ENCODE peak calls at places on chromosome 5, in five cellular contexts. D is WTC11, A is K562, T is H1, O is HepG2. B is an unnamed sample.

GRCh38 chr5:53991942-53992341 is 318.4 kb downstream of the ARL15 start:
- DNase-seq in A (no peak), D (no peak), O (no peak), T (no peak), B (peak)

GRCh38 chr5:159785639-159786038 is 130.6 kb upstream of the ADRA1B start:
- DNase-seq in O (no peak), A (no peak), T (no peak), D (no peak), B (no peak)

GRCh38 chr5:174229640-174230350 is 184.3 kb downstream of the NSG2 start:
- DNase-seq in T (no peak), D (no peak), A (no peak), O (no peak), B (no peak)

GRCh38 chr5:112681481-112681908 is 56.2 kb upstream of the APC start:
- DNase-seq in T (no peak), D (no peak), O (no peak), A (no peak), B (peak)

GRCh38 chr5:368162-369084 is 46.9 kb downstream of the AHRR start:
- DNase-seq in O (no peak), A (no peak), T (peak), D (peak), B (peak)

GRCh38 chr5:158384535-158385421 is 525.8 kb upstream of the CLINT1 start:
- DNase-seq in A (no peak), T (no peak), O (no peak), D (no peak), B (no peak)

GRCh38 chr5:113020461-113021273 is 44.1 kb downstream of the DCP2 start:
- DNase-seq in A (no peak), T (no peak), O (peak), D (no peak), B (no peak)

GRCh38 chr5:149007174-149007573 is 55.7 kb downstream of the SH3TC2 start:
- DNase-seq in T (no peak), D (no peak), A (no peak), O (no peak), B (no peak)

GRCh38 chr5:72109051-72109411 is 1.8 kb downstream of the MAP1B start:
- DNase-seq in T (no peak), D (no peak), O (no peak), A (no peak), B (no peak)

GRCh38 chr5:83151821-83152220 is 74.5 kb downstream of the XRCC4 start:
- DNase-seq in D (no peak), O (no peak), T (no peak), A (no peak), B (no peak)
- TF ChIP-seq ATF2 in D (no peak), O (no peak), T (no peak), A (no peak), B (no peak)

GRCh38 chr5:14871084-14871572 is 450 bp downstream of the ANKH start:
- DNase-seq in O (no peak), D (no peak), A (no peak), T (peak), B (no peak)
- TF ChIP-seq SP1 in O (no peak), D (no peak), A (no peak), T (no peak), B (no peak)

DNA sequence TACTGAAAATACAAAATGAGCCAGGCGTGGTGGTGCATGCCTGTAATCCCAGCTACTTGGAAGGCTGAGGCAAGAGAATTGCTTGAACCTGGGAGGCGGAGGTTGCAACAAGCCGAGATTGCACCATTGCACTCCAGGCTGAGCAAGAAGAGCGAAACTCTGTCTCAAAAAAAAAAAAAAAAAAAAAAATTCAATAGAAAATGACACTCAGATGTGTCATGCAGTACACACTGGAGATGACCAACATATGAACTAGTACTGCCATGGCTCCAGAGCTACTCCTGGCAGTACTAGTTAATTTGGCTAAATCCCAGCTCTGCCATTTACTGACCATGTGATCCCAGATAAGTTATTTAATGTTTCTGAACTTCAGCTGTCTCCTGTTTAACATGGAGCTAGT is 7.3 kb downstream of the ATOX1 start:
- DNase-seq in O (no peak), D (no peak), T (no peak), A (no peak), B (no peak)
- TF ChIP-seq ATF2 in O (no peak), D (no peak), T (no peak), A (no peak), B (no peak)

DNA sequence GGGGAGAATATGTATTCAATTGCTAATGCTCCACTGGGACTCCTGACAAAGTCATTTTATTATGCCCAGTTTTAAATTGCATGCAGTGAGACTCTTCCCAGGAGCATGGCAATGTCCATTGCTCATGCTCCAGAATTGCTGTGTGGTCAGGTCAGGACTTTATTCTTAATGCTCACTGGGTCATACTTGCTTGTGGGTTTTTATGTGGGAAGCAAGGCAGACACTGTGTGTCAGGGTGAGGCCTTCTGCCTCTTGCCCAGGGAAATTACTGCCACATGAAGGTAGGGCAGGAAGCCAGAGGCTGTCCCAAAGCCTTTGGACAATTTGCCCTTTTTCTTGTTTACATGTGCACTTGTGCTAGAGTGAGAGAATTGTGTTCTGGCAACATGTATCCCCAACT is 164.6 kb upstream of the MEF2C start:
- DNase-seq in O (no peak), D (no peak), A (no peak), T (no peak), B (no peak)
- TF ChIP-seq SP1 in O (no peak), D (no peak), A (no peak), T (no peak), B (no peak)

GRCh38 chr5:168579987-168580508 is 880 bp upstream of the PANK3 start:
- DNase-seq in T (no peak), D (no peak), O (no peak), A (no peak), B (no peak)

GRCh38 chr5:168590666-168591065 is 11.5 kb upstream of the PANK3 start:
- DNase-seq in O (no peak), T (no peak), A (no peak), D (no peak), B (no peak)

GRCh38 chr5:168587987-168588386 is 8.8 kb upstream of the PANK3 start:
- DNase-seq in O (no peak), D (no peak), A (no peak), T (no peak), B (no peak)

GRCh38 chr5:168583742-168584482 is 4.7 kb upstream of the PANK3 start:
- DNase-seq in O (no peak), D (no peak), T (no peak), A (no peak), B (peak)

DNA sequence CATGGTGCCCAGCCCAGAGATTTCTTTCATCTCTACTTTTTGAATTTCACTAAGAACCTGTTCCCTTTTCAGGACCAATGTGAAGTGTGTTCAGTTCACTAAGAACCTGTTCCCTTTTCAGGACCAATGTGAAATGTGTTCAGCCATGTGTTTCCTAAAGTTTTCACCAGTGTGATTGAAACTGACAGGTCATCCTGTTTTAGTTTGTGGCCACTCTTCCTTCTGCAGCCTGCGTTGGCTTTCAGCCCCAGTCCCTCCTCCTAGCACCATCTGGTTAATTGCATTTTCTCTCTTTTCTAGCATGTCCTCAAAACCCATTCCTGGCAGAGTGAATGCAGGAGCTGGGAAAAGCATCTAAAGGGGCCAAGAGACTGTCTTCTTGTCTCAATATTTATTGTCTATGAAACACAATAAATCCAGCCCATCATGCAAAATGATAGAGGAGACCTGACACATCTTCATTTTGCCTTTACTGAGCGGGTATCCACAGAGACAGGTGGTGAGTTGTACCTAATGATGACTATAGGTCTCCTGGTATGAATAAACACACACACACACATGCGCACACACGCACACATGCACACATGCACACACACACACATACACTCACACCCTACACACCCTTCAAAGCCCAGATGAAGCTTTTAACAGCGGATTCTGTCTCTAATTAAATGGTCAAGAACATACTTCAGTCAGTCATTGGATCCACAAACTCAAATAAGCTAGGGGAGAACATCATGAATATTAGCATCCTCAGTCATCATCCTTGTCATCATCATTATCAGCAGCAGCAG is 6.1 kb upstream of the PANK3 start:
- DNase-seq in D (no peak), O (no peak), A (no peak), T (no peak), B (peak)
- TF ChIP-seq ATF2 in D (no peak), O (no peak), A (no peak), T (no peak), B (no peak)

B was measured in GM12878.